ENCODE peak calls at places on chromosomes 13 and 19, in ten cellular contexts. G is T-helper 17 cell; N is amniotic stem cell; W is tibial nerve; L is activated naive CD4-positive, alpha-beta T cell; B is HTR-8/SVneo; C is IMR-90; Y is neural progenitor cell; F is A549; O is anterior cingulate cortex. Z is an unnamed sample.

GRCh38 chr13:97627566-97627965 is 193.6 kb downstream of the RAP2A start:
- DNase-seq in G (no peak), N (peak; percentile 7), W (peak; percentile 62), L (no peak), B (peak; percentile 30), C (peak; percentile 95), Y (peak; percentile 20), F (peak; percentile 31), O (no peak), Z (no peak)

GRCh38 chr19:47506459-47506858 is 8.4 kb downstream of the NAPA start:
- DNase-seq in G (no peak), N (no peak), W (no peak), L (no peak), B (no peak), C (no peak), Y (no peak), F (no peak), O (no peak), Z (no peak)

GRCh38 chr19:48551437-48552302 is at the start of gene SULT2B1:
- DNase-seq in G (no peak), N (no peak), W (no peak), L (no peak), B (no peak), C (no peak), Y (no peak), F (peak; percentile 78), O (no peak), Z (no peak)

GRCh38 chr19:15508035-15508710 is at the start of gene CYP4F22:
- DNase-seq in G (peak; percentile 17), N (no peak), W (no peak), L (no peak), B (no peak), C (no peak), Y (no peak), F (no peak), O (no peak), Z (no peak)

GRCh38 chr19:40512473-40513344 is 45.9 kb downstream of the SPTBN4 start:
- DNase-seq in G (no peak), N (no peak), W (no peak), L (no peak), B (no peak), C (peak; percentile 11), Y (peak; percentile 81), F (peak; percentile 65), O (no peak), Z (no peak)

GRCh38 chr13:95603887-95604533 is 40.5 kb downstream of the DZIP1 start:
- DNase-seq in G (no peak), N (no peak), W (no peak), L (no peak), B (no peak), C (no peak), Y (no peak), F (peak; percentile 74), O (peak; percentile 4), Z (no peak)

GRCh38 chr19:3080281-3080680 is 13.9 kb upstream of the GNA11 start:
- DNase-seq in G (no peak), N (no peak), W (peak; percentile 41), L (no peak), B (no peak), C (peak; percentile 63), Y (no peak), F (no peak), O (no peak), Z (no peak)

GRCh38 chr13:19153782-19154450 is 27.7 kb downstream of the TUBA3C start:
- DNase-seq in G (no peak), N (no peak), W (no peak), L (no peak), B (no peak), C (no peak), Y (no peak), F (peak; percentile 11), O (no peak), Z (no peak)

GRCh38 chr19:47618771-47619170 is 9.8 kb downstream of the BICRA start:
- DNase-seq in G (no peak), N (no peak), W (no peak), L (no peak), B (no peak), C (peak; percentile 43), Y (no peak), F (no peak), O (peak; percentile 27), Z (no peak)

GRCh38 chr19:30253581-30253996 is 118.6 kb upstream of the ZNF536 start:
- DNase-seq in G (no peak), N (no peak), W (no peak), L (no peak), B (no peak), C (no peak), Y (peak; percentile 42), F (no peak), O (no peak), Z (no peak)

GRCh38 chr13:75754936-75755335 is 118.8 kb downstream of the LMO7 start:
- DNase-seq in G (no peak), N (no peak), W (no peak), L (no peak), B (no peak), C (no peak), Y (no peak), F (no peak), O (no peak), Z (no peak)

GRCh38 chr13:35527451-35527850 is 51.0 kb upstream of the MAB21L1 start:
- DNase-seq in G (no peak), N (no peak), W (no peak), L (no peak), B (no peak), C (no peak), Y (no peak), F (no peak), O (no peak), Z (no peak)

GRCh38 chr19:16016226-16017137 is 59.8 kb upstream of the TPM4 start:
- DNase-seq in G (no peak), N (no peak), W (no peak), L (no peak), B (no peak), C (no peak), Y (no peak), F (no peak), O (no peak), Z (no peak)

GRCh38 chr19:54952591-54953344 is 5.4 kb upstream of the NLRP7 start:
- DNase-seq in G (no peak), N (no peak), W (no peak), L (no peak), B (no peak), C (no peak), Y (peak; percentile 58), F (peak; percentile 46), O (peak; percentile 5), Z (no peak)

GRCh38 chr13:113273856-113274590 is 23.0 kb upstream of the LAMP1 start:
- DNase-seq in G (no peak), N (no peak), W (no peak), L (no peak), B (no peak), C (peak; percentile 87), Y (no peak), F (no peak), O (no peak), Z (no peak)

GRCh38 chr13:111176421-111176820 is 61.3 kb downstream of the ARHGEF7 start:
- DNase-seq in G (no peak), N (no peak), W (no peak), L (no peak), B (no peak), C (no peak), Y (no peak), F (no peak), O (no peak), Z (no peak)

GRCh38 chr19:18832331-18833140 is 777 bp downstream of the UPF1 start:
- DNase-seq in G (peak; percentile 41), N (no peak), W (no peak), L (no peak), B (no peak), C (no peak), Y (peak; percentile 65), F (peak; percentile 32), O (no peak), Z (no peak)

GRCh38 chr19:39145180-39145953 is 19.8 kb downstream of the PAK4 start:
- DNase-seq in G (no peak), N (no peak), W (no peak), L (no peak), B (no peak), C (no peak), Y (no peak), F (no peak), O (peak; percentile 73), Z (no peak)

GRCh38 chr19:5457709-5458108 is 2.5 kb downstream of the ZNRF4 start:
- DNase-seq in G (no peak), N (no peak), W (no peak), L (no peak), B (no peak), C (no peak), Y (no peak), F (no peak), O (no peak), Z (no peak)

GRCh38 chr19:48714759-48715261 is 4.7 kb downstream of the MAMSTR start:
- DNase-seq in G (no peak), N (no peak), W (no peak), L (no peak), B (no peak), C (no peak), Y (no peak), F (no peak), O (no peak), Z (no peak)

GRCh38 chr13:98847780-98848179 is 95.3 kb upstream of the SLC15A1 start:
- DNase-seq in G (no peak), N (no peak), W (no peak), L (no peak), B (no peak), C (no peak), Y (peak; percentile 55), F (no peak), O (no peak), Z (no peak)

GRCh38 chr19:55384576-55385235 is 614 bp upstream of the TMEM238 start:
- DNase-seq in G (no peak), N (no peak), W (peak; percentile 14), L (no peak), B (no peak), C (no peak), Y (no peak), F (no peak), O (no peak), Z (no peak)

GRCh38 chr19:48424694-48425219 is 21.0 kb upstream of the GRWD1 start:
- DNase-seq in G (no peak), N (no peak), W (no peak), L (no peak), B (peak; percentile 78), C (peak; percentile 72), Y (no peak), F (peak; percentile 87), O (peak; percentile 15), Z (no peak)

GRCh38 chr13:45490068-45490467 is 25.3 kb downstream of the COG3 start:
- DNase-seq in G (no peak), N (no peak), W (no peak), L (no peak), B (no peak), C (no peak), Y (no peak), F (peak; percentile 9), O (no peak), Z (peak; percentile 16)

GRCh38 chr13:101567841-101568240 is 115.4 kb downstream of the ITGBL1 start:
- DNase-seq in G (no peak), N (no peak), W (no peak), L (no peak), B (no peak), C (no peak), Y (no peak), F (no peak), O (no peak), Z (no peak)

GRCh38 chr13:24680921-24681585 is 845 bp downstream of the ATP12A start:
- DNase-seq in G (no peak), N (no peak), W (no peak), L (no peak), B (no peak), C (no peak), Y (no peak), F (no peak), O (no peak), Z (no peak)

GRCh38 chr13:41117859-41118258 is 14.7 kb downstream of the KBTBD6 start:
- DNase-seq in G (no peak), N (no peak), W (no peak), L (no peak), B (no peak), C (no peak), Y (no peak), F (no peak), O (no peak), Z (no peak)

GRCh38 chr19:40348961-40349507 is 539 bp downstream of the PLD3 start:
- DNase-seq in G (no peak), N (no peak), W (peak; percentile 19), L (no peak), B (no peak), C (peak; percentile 52), Y (peak; percentile 39), F (peak; percentile 83), O (no peak), Z (peak; percentile 4)

Z was measured in T-cell.